ENCODE peak calls at places on chromosomes 2 and 18, in eight cellular contexts. F is right lobe of liver, G is iPS DF 19.7, C is HCEC 1CT, I is T1000, M is skeletal muscle cell, Y is KG1, O is endothelial cell. Q is an unnamed sample.

GRCh38 chr2:191935247-191935646 is 88.4 kb upstream of the CAVIN2 start:
- DNase-seq in F (no peak), G (no peak), C (no peak), I (no peak), M (no peak), Y (no peak), O (no peak), Q (no peak)

GRCh38 chr18:51278045-51278649 is 80.7 kb upstream of the MEX3C start:
- DNase-seq in F (peak), G (peak), C (no peak), I (no peak), M (no peak), Y (peak), O (peak), Q (no peak)

GRCh38 chr2:222907790-222908431 is 47.1 kb downstream of the ACSL3 start:
- DNase-seq in F (no peak), G (peak), C (peak), I (no peak), M (peak), Y (no peak), O (no peak), Q (no peak)

GRCh38 chr2:9170458-9171130 is 36.0 kb upstream of the ASAP2 start:
- DNase-seq in F (no peak), G (no peak), C (no peak), I (no peak), M (no peak), Y (no peak), O (no peak), Q (no peak)

GRCh38 chr2:63127594-63127993 is 77.0 kb downstream of the OTX1 start:
- DNase-seq in F (no peak), G (no peak), C (no peak), I (no peak), M (no peak), Y (no peak), O (no peak), Q (no peak)

GRCh38 chr2:109473006-109473380 is 140.8 kb downstream of the SEPTIN10 start:
- DNase-seq in F (no peak), G (no peak), C (no peak), I (no peak), M (no peak), Y (no peak), O (no peak), Q (peak)

GRCh38 chr18:59918320-59918755 is 18.5 kb downstream of the PMAIP1 start:
- DNase-seq in F (peak), G (no peak), C (peak), I (no peak), M (no peak), Y (no peak), O (no peak), Q (no peak)

GRCh38 chr2:28382755-28383154 is 9.9 kb upstream of the FOSL2 start:
- DNase-seq in F (no peak), G (no peak), C (no peak), I (no peak), M (no peak), Y (no peak), O (no peak), Q (no peak)

GRCh38 chr2:105796131-105796638 is 51.5 kb downstream of the NCK2 start:
- DNase-seq in F (no peak), G (no peak), C (no peak), I (no peak), M (no peak), Y (no peak), O (no peak), Q (no peak)

GRCh38 chr2:237025090-237025865 is 60.4 kb upstream of the COPS8 start:
- DNase-seq in F (peak), G (no peak), C (peak), I (peak), M (peak), Y (no peak), O (no peak), Q (no peak)

GRCh38 chr2:89851583-89851905 is 1160.1 kb downstream of the RPIA start:
- DNase-seq in F (no peak), G (no peak), C (no peak), I (no peak), M (no peak), Y (no peak), O (no peak), Q (no peak)

GRCh38 chr2:8096484-8096883 is 585.4 kb upstream of the ID2 start:
- DNase-seq in F (no peak), G (no peak), C (no peak), I (no peak), M (no peak), Y (no peak), O (no peak), Q (no peak)

GRCh38 chr18:50696929-50697328 is 122.9 kb downstream of the MRO start:
- DNase-seq in F (no peak), G (no peak), C (no peak), I (no peak), M (no peak), Y (no peak), O (no peak), Q (no peak)

GRCh38 chr2:26670171-26670570 is 22.4 kb upstream of the KCNK3 start:
- DNase-seq in F (no peak), G (no peak), C (peak), I (no peak), M (peak), Y (no peak), O (no peak), Q (no peak)

GRCh38 chr2:37330669-37331068 is 6.0 kb upstream of the PRKD3 start:
- DNase-seq in F (no peak), G (no peak), C (no peak), I (no peak), M (no peak), Y (no peak), O (no peak), Q (no peak)

GRCh38 chr2:214649440-214650205 is 159.9 kb downstream of the BARD1 start:
- DNase-seq in F (no peak), G (no peak), C (peak), I (no peak), M (peak), Y (no peak), O (no peak), Q (no peak)

GRCh38 chr2:66874411-66874810 is 439.5 kb downstream of the MEIS1 start:
- DNase-seq in F (no peak), G (no peak), C (peak), I (no peak), M (no peak), Y (no peak), O (no peak), Q (no peak)

GRCh38 chr2:20223345-20224190 is 1.4 kb downstream of the SDC1 start:
- DNase-seq in F (no peak), G (no peak), C (peak), I (peak), M (no peak), Y (no peak), O (peak), Q (no peak)

GRCh38 chr18:51654441-51655326 is 457.2 kb upstream of the MEX3C start:
- DNase-seq in F (no peak), G (peak), C (no peak), I (no peak), M (no peak), Y (no peak), O (no peak), Q (no peak)

GRCh38 chr2:126774290-126774689 is 118.3 kb downstream of the GYPC start:
- DNase-seq in F (no peak), G (no peak), C (no peak), I (no peak), M (no peak), Y (no peak), O (no peak), Q (no peak)

GRCh38 chr2:169743549-169743948 is 9.9 kb downstream of the KLHL23 start:
- DNase-seq in F (no peak), G (no peak), C (no peak), I (no peak), M (no peak), Y (no peak), O (no peak), Q (no peak)

GRCh38 chr2:8459474-8459873 is 222.4 kb upstream of the ID2 start:
- DNase-seq in F (no peak), G (no peak), C (no peak), I (no peak), M (no peak), Y (no peak), O (no peak), Q (no peak)

GRCh38 chr2:98541489-98541888 is 66.8 kb downstream of the COA5 start:
- DNase-seq in F (no peak), G (no peak), C (no peak), I (no peak), M (no peak), Y (no peak), O (no peak), Q (no peak)

GRCh38 chr2:107529146-107529545 is 297.5 kb upstream of the RGPD4 start:
- DNase-seq in F (no peak), G (no peak), C (no peak), I (no peak), M (no peak), Y (no peak), O (no peak), Q (no peak)

GRCh38 chr2:237333748-237334147 is 80.2 kb downstream of the COL6A3 start:
- DNase-seq in F (no peak), G (no peak), C (no peak), I (no peak), M (no peak), Y (no peak), O (no peak), Q (no peak)

GRCh38 chr2:19351499-19351898 is 6.9 kb downstream of the OSR1 start:
- DNase-seq in F (no peak), G (no peak), C (no peak), I (no peak), M (no peak), Y (no peak), O (no peak), Q (no peak)

GRCh38 chr18:35746826-35747339 is 165.3 kb downstream of the GALNT1 start:
- DNase-seq in F (no peak), G (no peak), C (no peak), I (no peak), M (no peak), Y (no peak), O (no peak), Q (no peak)

GRCh38 chr2:167480232-167480985 is 592.1 kb downstream of the XIRP2 start:
- DNase-seq in F (no peak), G (no peak), C (peak), I (no peak), M (no peak), Y (no peak), O (no peak), Q (no peak)

GRCh38 chr2:66548422-66548821 is 113.5 kb downstream of the MEIS1 start:
- DNase-seq in F (no peak), G (no peak), C (no peak), I (no peak), M (no peak), Y (no peak), O (no peak), Q (no peak)

GRCh38 chr18:34659579-34660517 is 50.2 kb upstream of the DTNA start:
- DNase-seq in F (peak), G (peak), C (peak), I (peak), M (peak), Y (no peak), O (peak), Q (peak)

GRCh38 chr2:32772623-32773221 is 144.9 kb downstream of the TTC27 start:
- DNase-seq in F (no peak), G (peak), C (peak), I (no peak), M (peak), Y (no peak), O (peak), Q (no peak)

GRCh38 chr2:68594674-68595492 is 48.5 kb upstream of the PROKR1 start:
- DNase-seq in F (peak), G (no peak), C (peak), I (peak), M (peak), Y (no peak), O (peak), Q (peak)

GRCh38 chr18:37019157-37019571 is 190.2 kb downstream of the KIAA1328 start:
- DNase-seq in F (no peak), G (peak), C (peak), I (no peak), M (no peak), Y (no peak), O (peak), Q (no peak)

GRCh38 chr2:164877927-164878326 is 36.3 kb upstream of the COBLL1 start:
- DNase-seq in F (no peak), G (no peak), C (no peak), I (no peak), M (no peak), Y (no peak), O (no peak), Q (no peak)

GRCh38 chr18:58345875-58346274 is 283.0 kb downstream of the ALPK2 start:
- DNase-seq in F (no peak), G (peak), C (no peak), I (no peak), M (no peak), Y (no peak), O (no peak), Q (no peak)